ENCODE peak calls at places on chromosomes 1 and 21, in eight cellular contexts. H is endodermal cell; G is GM12864; Z is fibroblast of mammary gland; U is CD8-positive, alpha-beta T cell; W is K562; R is GM06990; P is IMR-90. B is an unnamed sample.
A peak's percentile ranks its signal among the peaks of the same experiment; 100 is the strongest.

GRCh38 chr21:45335761-45336534 is 48.3 kb upstream of the POFUT2 start:
- DNase-seq in H (peak; percentile 45), G (no peak), Z (no peak), U (no peak), W (no peak), R (no peak), P (no peak), B (no peak)

GRCh38 chr21:42518216-42518615 is 4.6 kb downstream of the SLC37A1 start:
- DNase-seq in H (peak; percentile 38), G (no peak), Z (peak; percentile 60), U (no peak), W (no peak), R (no peak), P (peak; percentile 28), B (no peak)

GRCh38 chr1:20137055-20137454 is 2.1 kb upstream of the PLA2G2F start:
- DNase-seq in H (peak; percentile 10), G (no peak), Z (no peak), U (no peak), W (no peak), R (no peak), P (no peak), B (no peak)

GRCh38 chr1:17392199-17392740 is 20.3 kb downstream of the PADI6 start:
- DNase-seq in H (no peak), G (no peak), Z (peak; percentile 23), U (no peak), W (no peak), R (no peak), P (no peak), B (no peak)

GRCh38 chr1:25544243-25544764 is 898 bp downstream of the LDLRAP1 start:
- DNase-seq in H (peak; percentile 64), G (no peak), Z (no peak), U (peak; percentile 34), W (no peak), R (no peak), P (no peak), B (no peak)

GRCh38 chr1:15341634-15342375 is 67.9 kb upstream of the EFHD2 start:
- DNase-seq in H (no peak), G (peak; percentile 29), Z (peak; percentile 56), U (no peak), W (no peak), R (peak; percentile 27), P (peak; percentile 85), B (no peak)

GRCh38 chr1:39333296-39333695 is 128.8 kb downstream of the MACF1 start:
- DNase-seq in H (no peak), G (no peak), Z (peak; percentile 33), U (no peak), W (no peak), R (no peak), P (peak; percentile 29), B (no peak)

GRCh38 chr1:24201941-24202440 is 14.9 kb upstream of the IFNLR1 start:
- DNase-seq in H (peak; percentile 96), G (no peak), Z (peak; percentile 92), U (peak; percentile 59), W (peak; percentile 80), R (no peak), P (peak; percentile 86), B (peak; percentile 90)

GRCh38 chr1:105793541-105794146 is 1262.8 kb upstream of the PRMT6 start:
- DNase-seq in H (peak; percentile 84), G (peak; percentile 5), Z (peak; percentile 24), U (no peak), W (peak; percentile 37), R (no peak), P (no peak), B (peak; percentile 69)

GRCh38 chr1:11479375-11479979 is 522 bp downstream of the DISP3 start:
- DNase-seq in H (no peak), G (no peak), Z (no peak), U (no peak), W (no peak), R (no peak), P (no peak), B (no peak)

GRCh38 chr1:52157582-52157981 is 15.7 kb downstream of the ZFYVE9 start:
- DNase-seq in H (no peak), G (no peak), Z (peak; percentile 75), U (no peak), W (no peak), R (no peak), P (peak; percentile 59), B (no peak)

GRCh38 chr1:116951175-116951935 is 41.6 kb downstream of the PTGFRN start:
- DNase-seq in H (no peak), G (no peak), Z (peak; percentile 78), U (no peak), W (no peak), R (no peak), P (peak; percentile 7), B (no peak)

GRCh38 chr1:33273402-33273801 is 17.1 kb downstream of the ZNF362 start:
- DNase-seq in H (no peak), G (no peak), Z (no peak), U (no peak), W (no peak), R (no peak), P (no peak), B (no peak)

GRCh38 chr1:17441265-17441992 is 2.0 kb upstream of the RCC2 start:
- DNase-seq in H (no peak), G (no peak), Z (peak; percentile 47), U (no peak), W (peak; percentile 55), R (no peak), P (peak; percentile 64), B (no peak)

GRCh38 chr1:207352560-207352959 is 31.1 kb downstream of the CD55 start:
- DNase-seq in H (no peak), G (no peak), Z (no peak), U (no peak), W (no peak), R (no peak), P (no peak), B (no peak)

GRCh38 chr1:13605159-13605558 is 21.5 kb downstream of the PDPN start:
- DNase-seq in H (no peak), G (no peak), Z (peak; percentile 96), U (no peak), W (no peak), R (no peak), P (peak; percentile 36), B (no peak)

GRCh38 chr1:111275079-111275478 is 15.6 kb upstream of the CHIA start:
- DNase-seq in H (no peak), G (peak; percentile 3), Z (peak; percentile 96), U (no peak), W (no peak), R (peak; percentile 18), P (peak; percentile 31), B (no peak)

GRCh38 chr1:202844259-202844658 is 33.5 kb downstream of the PCAT6 start:
- DNase-seq in H (no peak), G (no peak), Z (no peak), U (no peak), W (no peak), R (no peak), P (no peak), B (no peak)

GRCh38 chr1:226063362-226064167 is 1.0 kb downstream of the H3-3A start:
- DNase-seq in H (peak; percentile 72), G (no peak), Z (peak; percentile 49), U (peak; percentile 36), W (peak; percentile 65), R (peak; percentile 70), P (peak; percentile 28), B (peak; percentile 46)

GRCh38 chr1:202238914-202239313 is 45.3 kb downstream of the LGR6 start:
- DNase-seq in H (peak; percentile 48), G (no peak), Z (no peak), U (no peak), W (no peak), R (no peak), P (no peak), B (no peak)

GRCh38 chr1:33280091-33280661 is 23.9 kb downstream of the ZNF362 start:
- DNase-seq in H (no peak), G (no peak), Z (no peak), U (no peak), W (no peak), R (no peak), P (no peak), B (no peak)

GRCh38 chr1:183609313-183609712 is 19.1 kb upstream of the NCF2 start:
- DNase-seq in H (peak; percentile 54), G (no peak), Z (peak; percentile 84), U (no peak), W (peak; percentile 63), R (no peak), P (peak; percentile 81), B (no peak)
- TF ChIP-seq CTCF in H (peak; percentile 64), G (peak; percentile 69), Z (peak; percentile 73), U (no peak), W (peak; percentile 76), R (peak; percentile 78), P (peak; percentile 55), B (no peak)

GRCh38 chr1:2379733-2380404 is 11.5 kb downstream of the MORN1 start:
- DNase-seq in H (no peak), G (no peak), Z (no peak), U (no peak), W (no peak), R (peak; percentile 6), P (no peak), B (no peak)
- TF ChIP-seq CTCF in H (no peak), G (no peak), Z (no peak), U (no peak), W (no peak), R (no peak), P (no peak), B (no peak)

GRCh38 chr1:150619576-150620509 is 9.6 kb downstream of the ENSA start:
- DNase-seq in H (no peak), G (no peak), Z (peak; percentile 90), U (no peak), W (peak; percentile 88), R (no peak), P (peak; percentile 80), B (no peak)
- TF ChIP-seq CTCF in H (peak; percentile 23), G (peak; percentile 6), Z (peak; percentile 48), U (no peak), W (peak; percentile 51), R (peak; percentile 4), P (peak; percentile 46), B (no peak)

DNA sequence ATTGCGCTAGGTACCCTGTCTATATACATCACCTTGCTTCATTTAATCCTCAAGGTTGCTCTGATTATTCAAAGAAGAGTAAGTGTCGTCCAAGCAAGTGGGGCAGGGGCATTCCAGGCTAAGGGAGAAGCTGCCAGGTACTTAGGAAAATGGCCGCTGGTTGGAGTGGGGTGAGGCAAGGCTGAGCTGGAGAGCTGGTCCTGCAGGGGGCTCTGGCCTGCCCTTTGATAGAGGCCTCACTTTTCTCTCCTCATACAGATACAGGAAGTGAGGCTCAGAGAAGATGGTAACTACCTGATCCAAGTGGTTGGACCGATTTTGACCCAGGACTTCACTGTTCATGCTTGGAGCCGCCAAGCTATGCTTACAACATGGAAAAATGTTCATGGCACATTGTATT is 86.9 kb upstream of the ZBTB40 start:
- DNase-seq in H (peak; percentile 83), G (no peak), Z (no peak), U (no peak), W (peak; percentile 33), R (no peak), P (no peak), B (no peak)
- TF ChIP-seq CTCF in H (peak; percentile 73), G (no peak), Z (no peak), U (no peak), W (peak; percentile 45), R (no peak), P (no peak), B (no peak)

B was measured in endothelial cell.